ENCODE peak calls at places on chromosome 3, in six cellular contexts. T is hepatocyte, C is A549, O is stomach, V is K562, G is cardiac muscle cell. D is an unnamed sample.

GRCh38 chr3:99384596-99384995 is 253.8 kb upstream of the COL8A1 start:
- DNase-seq in T (no peak), C (no peak), O (no peak), V (no peak), G (no peak), D (no peak)

GRCh38 chr3:129627350-129628168 is 21.1 kb upstream of the PLXND1 start:
- DNase-seq in T (peak), C (peak), O (peak), V (no peak), G (peak), D (no peak)

GRCh38 chr3:149223461-149223820 is 1.8 kb upstream of the CP start:
- DNase-seq in T (no peak), C (no peak), O (no peak), V (no peak), G (no peak), D (no peak)

GRCh38 chr3:41448396-41448795 is 249.1 kb downstream of the CTNNB1 start:
- DNase-seq in T (no peak), C (no peak), O (no peak), V (no peak), G (no peak), D (no peak)

GRCh38 chr3:169266351-169266750 is 397.2 kb downstream of the MECOM start:
- DNase-seq in T (no peak), C (no peak), O (no peak), V (no peak), G (no peak), D (no peak)

GRCh38 chr3:150545419-150546225 is 674 bp downstream of the SERP1 start:
- DNase-seq in T (peak), C (peak), O (peak), V (peak), G (peak), D (no peak)

GRCh38 chr3:172542999-172543398 is 19.8 kb upstream of the TNFSF10 start:
- DNase-seq in T (no peak), C (no peak), O (no peak), V (no peak), G (no peak), D (no peak)

GRCh38 chr3:42544492-42545283 is 37.1 kb downstream of the SEC22C start:
- DNase-seq in T (peak), C (no peak), O (peak), V (no peak), G (peak), D (no peak)

GRCh38 chr3:55955891-55956477 is 468.9 kb upstream of the WNT5A start:
- DNase-seq in T (no peak), C (no peak), O (no peak), V (no peak), G (no peak), D (no peak)

GRCh38 chr3:8328971-8329370 is 172.7 kb upstream of the LMCD1 start:
- DNase-seq in T (no peak), C (no peak), O (no peak), V (no peak), G (no peak), D (no peak)

GRCh38 chr3:130939753-130940152 is 45.9 kb downstream of the ATP2C1 start:
- DNase-seq in T (no peak), C (peak), O (no peak), V (no peak), G (peak), D (no peak)

GRCh38 chr3:183541738-183542137 is 13.8 kb downstream of the KLHL6 start:
- DNase-seq in T (no peak), C (no peak), O (no peak), V (no peak), G (no peak), D (no peak)

GRCh38 chr3:183542355-183542754 is 13.2 kb downstream of the KLHL6 start:
- DNase-seq in T (no peak), C (no peak), O (no peak), V (no peak), G (no peak), D (no peak)

GRCh38 chr3:183548262-183548769 is 7.2 kb downstream of the KLHL6 start:
- DNase-seq in T (peak), C (peak), O (no peak), V (no peak), G (no peak), D (peak)

GRCh38 chr3:183546625-183547024 is 8.9 kb downstream of the KLHL6 start:
- DNase-seq in T (no peak), C (no peak), O (no peak), V (no peak), G (no peak), D (no peak)

GRCh38 chr3:183545688-183546087 is 9.8 kb downstream of the KLHL6 start:
- DNase-seq in T (no peak), C (no peak), O (no peak), V (no peak), G (no peak), D (no peak)
- TF ChIP-seq CTCF in T (no peak), C (no peak), O (no peak), V (no peak), G (no peak), D (no peak)

GRCh38 chr3:65334045-65334665 is 646.4 kb upstream of the ADAMTS9 start:
- DNase-seq in T (no peak), C (no peak), O (no peak), V (peak), G (peak), D (peak)
- TF ChIP-seq CTCF in T (peak), C (no peak), O (no peak), V (peak), G (peak), D (peak)

DNA sequence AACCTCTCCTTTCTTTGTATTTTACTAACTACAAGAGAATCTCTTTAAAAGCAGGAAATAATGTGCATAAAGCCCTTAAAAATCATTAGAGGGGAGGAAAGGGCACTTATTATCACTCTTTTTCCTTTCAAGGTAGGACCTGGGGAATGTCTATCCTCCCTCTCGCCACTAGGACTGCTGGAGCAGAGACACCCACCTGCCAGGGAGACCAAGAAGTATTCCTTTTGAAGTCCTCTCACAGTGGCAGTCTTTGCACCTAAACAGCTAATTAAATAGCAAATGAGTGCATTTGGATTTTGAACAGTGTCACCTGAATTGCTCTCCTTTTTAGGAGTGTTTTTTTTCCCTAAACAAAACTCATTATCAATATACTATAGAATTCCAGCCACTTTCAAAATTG is 874.1 kb downstream of the ZPLD1 start:
- DNase-seq in T (peak), C (peak), O (no peak), V (no peak), G (peak), D (no peak)
- TF ChIP-seq CTCF in T (no peak), C (no peak), O (no peak), V (no peak), G (no peak), D (no peak)

GRCh38 chr3:9783954-9784353 is 8.3 kb downstream of the TADA3 start:
- DNase-seq in T (no peak), C (no peak), O (no peak), V (no peak), G (no peak), D (no peak)

GRCh38 chr3:9786209-9786739 is 6.0 kb downstream of the TADA3 start:
- DNase-seq in T (no peak), C (no peak), O (no peak), V (peak), G (no peak), D (no peak)

GRCh38 chr3:9785602-9786001 is 6.7 kb downstream of the TADA3 start:
- DNase-seq in T (no peak), C (no peak), O (no peak), V (peak), G (no peak), D (no peak)

GRCh38 chr3:9786825-9787654 is 5.2 kb downstream of the TADA3 start:
- DNase-seq in T (no peak), C (no peak), O (no peak), V (no peak), G (no peak), D (no peak)

GRCh38 chr3:9784876-9785443 is 7.3 kb downstream of the TADA3 start:
- DNase-seq in T (no peak), C (no peak), O (no peak), V (no peak), G (no peak), D (no peak)
- TF ChIP-seq CTCF in T (no peak), C (no peak), O (no peak), V (no peak), G (no peak), D (no peak)

GRCh38 chr3:121722346-121722745 is 27.2 kb downstream of the GOLGB1 start:
- DNase-seq in T (no peak), C (no peak), O (no peak), V (no peak), G (no peak), D (no peak)

GRCh38 chr3:121724130-121724529 is 25.4 kb downstream of the GOLGB1 start:
- DNase-seq in T (no peak), C (no peak), O (no peak), V (no peak), G (no peak), D (no peak)

GRCh38 chr3:121720163-121720562 is 29.4 kb downstream of the GOLGB1 start:
- DNase-seq in T (no peak), C (no peak), O (no peak), V (no peak), G (no peak), D (no peak)

GRCh38 chr3:121719423-121719822 is 30.1 kb downstream of the GOLGB1 start:
- DNase-seq in T (no peak), C (no peak), O (no peak), V (no peak), G (no peak), D (no peak)

GRCh38 chr3:121723485-121723884 is 26.1 kb downstream of the GOLGB1 start:
- DNase-seq in T (no peak), C (no peak), O (no peak), V (no peak), G (no peak), D (no peak)
- TF ChIP-seq CTCF in T (no peak), C (no peak), O (no peak), V (no peak), G (no peak), D (no peak)

DNA sequence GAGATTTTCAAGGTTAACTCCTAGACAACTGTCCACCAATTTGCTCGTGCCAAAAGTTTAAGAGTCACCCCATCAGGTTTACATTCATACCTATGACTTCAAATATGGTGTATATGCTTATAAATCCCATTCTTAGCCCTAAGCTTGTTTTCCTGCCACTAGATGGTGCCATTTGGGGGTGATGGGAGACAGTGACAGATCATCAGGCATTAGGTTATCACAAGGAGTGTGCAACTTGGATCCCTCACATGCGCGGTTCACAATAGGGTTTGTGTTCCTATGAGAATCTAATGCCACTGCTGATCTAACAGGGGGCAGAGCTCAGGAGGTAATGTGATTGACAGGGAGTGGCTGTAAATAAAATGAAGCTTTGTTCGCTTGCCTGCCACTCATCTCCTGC is 182.7 kb downstream of the CNTN6 start:
- DNase-seq in T (peak), C (peak), O (no peak), V (no peak), G (peak), D (no peak)
- TF ChIP-seq CTCF in T (peak), C (no peak), O (no peak), V (no peak), G (no peak), D (peak)

GRCh38 chr3:156674911-156675743 is 737 bp downstream of the TIPARP start:
- DNase-seq in T (peak), C (peak), O (peak), V (peak), G (peak), D (no peak)
- TF ChIP-seq CTCF in T (peak), C (peak), O (no peak), V (peak), G (peak), D (peak)

GRCh38 chr3:117127147-117127546 is 417.6 kb downstream of the TUSC7 start:
- DNase-seq in T (no peak), C (no peak), O (no peak), V (no peak), G (no peak), D (no peak)
- TF ChIP-seq CTCF in T (peak), C (no peak), O (no peak), V (no peak), G (no peak), D (peak)